ENCODE peak calls at places on chromosomes 16 and 17, in ten cellular contexts. One of them, this sample, is unnamed.

GRCh38 chr17:49452173-49452572 is 37.5 kb upstream of the PHB1 start:
- DNase-seq in transverse colon: no peak
- DNase-seq in heart right ventricle: no peak
- DNase-seq in uterus: no peak
- DNase-seq in kidney: no peak
- DNase-seq in A673: no peak
- DNase-seq in GM23338: no peak
- DNase-seq in astrocyte: no peak
- DNase-seq in endothelial cell: no peak
- DNase-seq in mammary epithelial cell: no peak
- DNase-seq in this sample: no peak

GRCh38 chr17:9434502-9435113 is 141.0 kb downstream of the STX8 start:
- DNase-seq in endothelial cell: no peak
- DNase-seq in A673: no peak
- DNase-seq in GM23338: no peak
- DNase-seq in heart right ventricle: no peak
- DNase-seq in mammary epithelial cell: peak; percentile 24
- DNase-seq in transverse colon: no peak
- DNase-seq in kidney: no peak
- DNase-seq in astrocyte: no peak
- DNase-seq in uterus: no peak
- DNase-seq in this sample: no peak

GRCh38 chr17:40106089-40106759 is 5.8 kb upstream of the NR1D1 start:
- DNase-seq in transverse colon: no peak
- DNase-seq in heart right ventricle: no peak
- DNase-seq in endothelial cell: no peak
- DNase-seq in uterus: no peak
- DNase-seq in mammary epithelial cell: no peak
- DNase-seq in kidney: no peak
- DNase-seq in A673: no peak
- DNase-seq in astrocyte: no peak
- DNase-seq in GM23338: no peak
- DNase-seq in this sample: no peak

GRCh38 chr17:82930924-82931695 is 91.3 kb upstream of the ZNF750 start:
- DNase-seq in kidney: peak; percentile 61
- DNase-seq in astrocyte: no peak
- DNase-seq in endothelial cell: no peak
- DNase-seq in transverse colon: peak; percentile 4
- DNase-seq in A673: no peak
- DNase-seq in uterus: peak; percentile 3
- DNase-seq in GM23338: no peak
- DNase-seq in mammary epithelial cell: no peak
- DNase-seq in heart right ventricle: no peak
- DNase-seq in this sample: no peak

GRCh38 chr16:72938426-72939164 is 109.3 kb downstream of the ZFHX3 start:
- DNase-seq in A673: peak; percentile 71
- DNase-seq in mammary epithelial cell: peak; percentile 32
- DNase-seq in astrocyte: peak; percentile 84
- DNase-seq in heart right ventricle: peak; percentile 83
- DNase-seq in kidney: peak; percentile 92
- DNase-seq in GM23338: no peak
- DNase-seq in endothelial cell: no peak
- DNase-seq in transverse colon: peak; percentile 56
- DNase-seq in uterus: peak; percentile 83
- DNase-seq in this sample: no peak

GRCh38 chr16:64390102-64390501 is 731.8 kb downstream of the CDH11 start:
- DNase-seq in GM23338: no peak
- DNase-seq in endothelial cell: no peak
- DNase-seq in heart right ventricle: no peak
- DNase-seq in mammary epithelial cell: no peak
- DNase-seq in astrocyte: no peak
- DNase-seq in kidney: no peak
- DNase-seq in transverse colon: no peak
- DNase-seq in uterus: no peak
- DNase-seq in A673: no peak
- DNase-seq in this sample: no peak

GRCh38 chr16:4021070-4021779 is 95.0 kb downstream of the ADCY9 start:
- DNase-seq in kidney: peak; percentile 89
- DNase-seq in transverse colon: peak; percentile 87
- DNase-seq in uterus: no peak
- DNase-seq in endothelial cell: no peak
- DNase-seq in GM23338: no peak
- DNase-seq in mammary epithelial cell: peak; percentile 86
- DNase-seq in astrocyte: no peak
- DNase-seq in heart right ventricle: no peak
- DNase-seq in A673: no peak
- DNase-seq in this sample: no peak

GRCh38 chr17:46983782-46984181 is 4.7 kb upstream of the RPRML start:
- DNase-seq in endothelial cell: no peak
- DNase-seq in GM23338: peak; percentile 72
- DNase-seq in kidney: peak; percentile 37
- DNase-seq in heart right ventricle: no peak
- DNase-seq in transverse colon: no peak
- DNase-seq in A673: no peak
- DNase-seq in uterus: no peak
- DNase-seq in astrocyte: no peak
- DNase-seq in mammary epithelial cell: no peak
- DNase-seq in this sample: no peak

GRCh38 chr17:77178586-77178985 is 37.8 kb downstream of the SEC14L1 start:
- DNase-seq in mammary epithelial cell: no peak
- DNase-seq in astrocyte: no peak
- DNase-seq in uterus: no peak
- DNase-seq in A673: no peak
- DNase-seq in heart right ventricle: no peak
- DNase-seq in GM23338: no peak
- DNase-seq in kidney: no peak
- DNase-seq in transverse colon: no peak
- DNase-seq in endothelial cell: no peak
- DNase-seq in this sample: no peak

GRCh38 chr16:89523680-89524344 is 15.6 kb downstream of the SPG7 start:
- DNase-seq in GM23338: no peak
- DNase-seq in astrocyte: no peak
- DNase-seq in endothelial cell: peak; percentile 58
- DNase-seq in A673: no peak
- DNase-seq in kidney: no peak
- DNase-seq in transverse colon: no peak
- DNase-seq in heart right ventricle: no peak
- DNase-seq in mammary epithelial cell: no peak
- DNase-seq in uterus: no peak
- DNase-seq in this sample: no peak

GRCh38 chr17:74842599-74843351 is 16.9 kb downstream of the GRIN2C start:
- DNase-seq in mammary epithelial cell: no peak
- DNase-seq in A673: peak; percentile 72
- DNase-seq in kidney: peak; percentile 91
- DNase-seq in heart right ventricle: peak; percentile 83
- DNase-seq in transverse colon: peak; percentile 68
- DNase-seq in endothelial cell: peak; percentile 73
- DNase-seq in astrocyte: peak; percentile 22
- DNase-seq in GM23338: peak; percentile 89
- DNase-seq in uterus: peak; percentile 66
- DNase-seq in this sample: peak; percentile 82

GRCh38 chr16:81645303-81645702 is 133.8 kb upstream of the PLCG2 start:
- DNase-seq in GM23338: no peak
- DNase-seq in heart right ventricle: peak; percentile 66
- DNase-seq in uterus: peak; percentile 56
- DNase-seq in A673: no peak
- DNase-seq in endothelial cell: no peak
- DNase-seq in astrocyte: peak; percentile 97
- DNase-seq in mammary epithelial cell: peak; percentile 89
- DNase-seq in transverse colon: peak; percentile 54
- DNase-seq in kidney: peak; percentile 84
- DNase-seq in this sample: no peak

GRCh38 chr17:50993544-50993943 is 127.1 kb downstream of the SPAG9 start:
- DNase-seq in mammary epithelial cell: peak; percentile 65
- DNase-seq in endothelial cell: no peak
- DNase-seq in GM23338: no peak
- DNase-seq in astrocyte: no peak
- DNase-seq in A673: no peak
- DNase-seq in transverse colon: no peak
- DNase-seq in uterus: no peak
- DNase-seq in kidney: no peak
- DNase-seq in heart right ventricle: no peak
- DNase-seq in this sample: no peak

GRCh38 chr16:31001507-31002251 is 8.8 kb downstream of the STX1B start:
- DNase-seq in GM23338: no peak
- DNase-seq in transverse colon: no peak
- DNase-seq in A673: no peak
- DNase-seq in endothelial cell: no peak
- DNase-seq in mammary epithelial cell: no peak
- DNase-seq in kidney: no peak
- DNase-seq in uterus: no peak
- DNase-seq in heart right ventricle: no peak
- DNase-seq in astrocyte: no peak
- DNase-seq in this sample: no peak
- TF ChIP-seq CTCF in GM23338: no peak
- TF ChIP-seq CTCF in transverse colon: no peak
- TF ChIP-seq CTCF in A673: no peak
- TF ChIP-seq CTCF in endothelial cell: no peak
- TF ChIP-seq CTCF in mammary epithelial cell: no peak
- TF ChIP-seq CTCF in kidney: no peak
- TF ChIP-seq CTCF in uterus: no peak
- TF ChIP-seq CTCF in heart right ventricle: no peak
- TF ChIP-seq CTCF in astrocyte: no peak
- TF ChIP-seq CTCF in this sample: no peak

DNA sequence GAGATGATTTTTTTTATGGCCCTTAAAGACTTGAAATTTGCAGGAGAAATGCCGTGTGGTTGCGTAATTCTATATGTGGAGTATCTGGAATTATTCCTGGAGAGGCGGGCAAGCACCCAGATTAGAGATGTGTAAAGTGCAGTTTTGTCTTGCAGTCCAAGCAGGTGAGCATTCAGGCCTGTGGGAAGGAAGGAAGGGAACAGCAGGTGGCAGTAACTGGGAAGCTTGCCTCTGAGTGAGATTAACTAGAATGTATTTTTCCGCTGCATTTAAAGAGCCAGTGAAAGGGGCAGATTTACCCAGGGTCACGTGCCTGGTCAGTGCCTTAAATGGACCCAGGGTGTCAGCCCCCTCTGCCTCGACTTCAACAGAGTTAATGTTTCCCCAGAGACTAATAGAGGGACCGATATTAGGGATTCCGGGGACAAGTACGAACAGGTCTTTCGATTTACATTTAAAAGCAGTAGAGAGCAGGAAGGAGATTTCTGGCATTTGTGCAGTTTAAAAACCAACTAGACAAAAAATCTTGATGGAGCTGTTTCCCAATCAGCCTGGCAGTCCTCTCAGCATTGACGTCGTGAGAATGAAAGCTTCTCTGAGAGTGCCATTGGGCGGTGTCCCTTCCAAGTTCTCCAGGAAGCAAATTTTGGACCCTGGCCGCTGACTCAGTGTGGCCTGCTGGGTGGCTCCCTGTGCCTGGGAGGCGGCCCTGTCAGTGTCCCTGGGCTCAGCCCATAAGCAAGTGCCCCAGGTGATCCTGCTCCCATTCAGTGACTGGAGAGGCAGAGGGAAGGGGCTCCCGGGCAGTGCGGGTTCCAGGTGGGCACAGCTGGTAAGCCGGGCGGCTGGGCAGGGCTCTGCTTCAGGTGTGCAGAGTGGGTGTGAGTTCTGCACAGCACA is 38.2 kb downstream of the KSR1 start:
- DNase-seq in mammary epithelial cell: peak; percentile 51
- DNase-seq in uterus: peak; percentile 47
- DNase-seq in endothelial cell: no peak
- DNase-seq in kidney: peak; percentile 92
- DNase-seq in transverse colon: peak; percentile 92
- DNase-seq in GM23338: peak; percentile 64
- DNase-seq in A673: peak; percentile 46
- DNase-seq in heart right ventricle: peak; percentile 63
- DNase-seq in astrocyte: peak; percentile 49
- DNase-seq in this sample: no peak
- TF ChIP-seq CTCF in mammary epithelial cell: peak; percentile 77
- TF ChIP-seq CTCF in uterus: peak; percentile 31
- TF ChIP-seq CTCF in endothelial cell: no peak
- TF ChIP-seq CTCF in kidney: peak; percentile 63
- TF ChIP-seq CTCF in transverse colon: peak; percentile 35
- TF ChIP-seq CTCF in GM23338: peak; percentile 60
- TF ChIP-seq CTCF in A673: peak; percentile 40
- TF ChIP-seq CTCF in heart right ventricle: no peak
- TF ChIP-seq CTCF in astrocyte: peak; percentile 27
- TF ChIP-seq CTCF in this sample: no peak

GRCh38 chr16:47143329-47143676 is 442 bp downstream of the NETO2 start:
- DNase-seq in A673: peak; percentile 81
- DNase-seq in GM23338: peak; percentile 82
- DNase-seq in mammary epithelial cell: peak; percentile 73
- DNase-seq in uterus: peak; percentile 16
- DNase-seq in transverse colon: peak; percentile 76
- DNase-seq in endothelial cell: peak; percentile 86
- DNase-seq in heart right ventricle: peak; percentile 59
- DNase-seq in astrocyte: peak; percentile 45
- DNase-seq in kidney: peak; percentile 75
- DNase-seq in this sample: peak; percentile 76
- TF ChIP-seq CTCF in A673: peak; percentile 43
- TF ChIP-seq CTCF in GM23338: peak; percentile 69
- TF ChIP-seq CTCF in mammary epithelial cell: peak; percentile 59
- TF ChIP-seq CTCF in uterus: peak; percentile 21
- TF ChIP-seq CTCF in transverse colon: peak; percentile 46
- TF ChIP-seq CTCF in endothelial cell: peak; percentile 91
- TF ChIP-seq CTCF in heart right ventricle: peak; percentile 46
- TF ChIP-seq CTCF in astrocyte: peak; percentile 17
- TF ChIP-seq CTCF in kidney: peak; percentile 32
- TF ChIP-seq CTCF in this sample: peak; percentile 56

DNA sequence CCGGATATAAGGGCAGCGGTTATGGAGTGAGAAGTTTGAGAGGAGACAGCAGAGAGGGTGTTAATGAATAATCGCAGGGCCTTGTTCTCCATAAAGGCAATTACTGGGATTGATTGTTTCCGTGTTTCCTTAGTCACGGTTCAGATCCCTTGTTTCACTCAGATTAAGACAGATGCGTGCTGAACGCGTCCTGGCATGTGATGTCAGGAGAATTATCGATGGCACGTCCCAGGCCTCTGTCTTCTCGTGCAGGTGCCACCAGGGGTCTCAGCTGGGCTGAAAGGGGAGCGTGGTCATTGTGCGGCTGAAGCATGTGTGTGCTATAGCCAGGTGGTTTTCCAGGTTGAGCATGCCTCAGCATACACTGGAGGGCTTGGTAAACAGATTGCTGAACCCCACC is 142.4 kb upstream of the NOL11 start:
- DNase-seq in A673: no peak
- DNase-seq in mammary epithelial cell: no peak
- DNase-seq in heart right ventricle: no peak
- DNase-seq in transverse colon: peak; percentile 22
- DNase-seq in kidney: peak; percentile 76
- DNase-seq in astrocyte: no peak
- DNase-seq in endothelial cell: no peak
- DNase-seq in GM23338: no peak
- DNase-seq in uterus: no peak
- DNase-seq in this sample: peak; percentile 33
- TF ChIP-seq CTCF in A673: no peak
- TF ChIP-seq CTCF in mammary epithelial cell: no peak
- TF ChIP-seq CTCF in heart right ventricle: no peak
- TF ChIP-seq CTCF in transverse colon: no peak
- TF ChIP-seq CTCF in kidney: peak; percentile 13
- TF ChIP-seq CTCF in astrocyte: no peak
- TF ChIP-seq CTCF in endothelial cell: no peak
- TF ChIP-seq CTCF in GM23338: peak; percentile 35
- TF ChIP-seq CTCF in uterus: no peak
- TF ChIP-seq CTCF in this sample: no peak